ENCODE peak calls at places on chromosomes 2 and 18, in nine cellular contexts. B is tibial nerve, F is uterus, M is HCT116, J is right lobe of liver, D is heart left ventricle, H is A549, G is Peyer's patch, Z is transverse colon. E is an unnamed sample.

GRCh38 chr2:190538201-190538600 is 3.7 kb upstream of the NEMP2 start:
- DNase-seq in J (no peak), M (no peak), B (no peak), F (no peak), D (no peak), G (no peak), Z (no peak), H (no peak), E (no peak)

GRCh38 chr18:74625157-74625556 is 27.5 kb downstream of the ZNF407 start:
- DNase-seq in Z (no peak), H (no peak), G (no peak), J (no peak), F (no peak), M (no peak), B (no peak), D (no peak), E (no peak)

GRCh38 chr2:224885836-224886547 is 156.3 kb downstream of the DOCK10 start:
- DNase-seq in G (no peak), B (no peak), D (no peak), Z (no peak), M (no peak), H (no peak), J (no peak), F (no peak), E (no peak)

GRCh38 chr18:79898952-79899608 is 52.4 kb downstream of the SLC66A2 start:
- DNase-seq in M (no peak), H (no peak), J (no peak), D (no peak), B (peak; percentile 10), G (peak; percentile 47), F (peak; percentile 10), Z (peak; percentile 3), E (no peak)

GRCh38 chr2:184765048-184765881 is 166.9 kb downstream of the ZNF804A start:
- DNase-seq in F (no peak), M (no peak), Z (no peak), H (no peak), J (no peak), D (no peak), B (no peak), G (no peak), E (no peak)

GRCh38 chr18:59846814-59847490 is 52.8 kb upstream of the PMAIP1 start:
- DNase-seq in B (no peak), D (no peak), M (no peak), Z (peak; percentile 80), H (no peak), F (no peak), G (peak; percentile 64), J (no peak), E (no peak)

GRCh38 chr18:50506362-50506761 is 53.5 kb upstream of the MAPK4 start:
- DNase-seq in Z (no peak), D (no peak), F (no peak), B (no peak), H (no peak), G (no peak), J (no peak), M (no peak), E (no peak)

GRCh38 chr2:31402388-31402787 is 12.2 kb downstream of the XDH start:
- DNase-seq in G (no peak), M (no peak), D (no peak), H (no peak), B (no peak), F (no peak), Z (no peak), J (no peak), E (no peak)

GRCh38 chr2:239920616-239921365 is 104.4 kb downstream of the NDUFA10 start:
- DNase-seq in Z (no peak), J (no peak), M (no peak), D (no peak), F (peak; percentile 4), G (peak; percentile 16), B (no peak), H (no peak), E (no peak)

GRCh38 chr2:71851094-71851755 is 296.4 kb downstream of the CYP26B1 start:
- DNase-seq in M (no peak), B (no peak), D (no peak), F (peak; percentile 43), Z (no peak), G (no peak), J (no peak), H (no peak), E (no peak)

DNA sequence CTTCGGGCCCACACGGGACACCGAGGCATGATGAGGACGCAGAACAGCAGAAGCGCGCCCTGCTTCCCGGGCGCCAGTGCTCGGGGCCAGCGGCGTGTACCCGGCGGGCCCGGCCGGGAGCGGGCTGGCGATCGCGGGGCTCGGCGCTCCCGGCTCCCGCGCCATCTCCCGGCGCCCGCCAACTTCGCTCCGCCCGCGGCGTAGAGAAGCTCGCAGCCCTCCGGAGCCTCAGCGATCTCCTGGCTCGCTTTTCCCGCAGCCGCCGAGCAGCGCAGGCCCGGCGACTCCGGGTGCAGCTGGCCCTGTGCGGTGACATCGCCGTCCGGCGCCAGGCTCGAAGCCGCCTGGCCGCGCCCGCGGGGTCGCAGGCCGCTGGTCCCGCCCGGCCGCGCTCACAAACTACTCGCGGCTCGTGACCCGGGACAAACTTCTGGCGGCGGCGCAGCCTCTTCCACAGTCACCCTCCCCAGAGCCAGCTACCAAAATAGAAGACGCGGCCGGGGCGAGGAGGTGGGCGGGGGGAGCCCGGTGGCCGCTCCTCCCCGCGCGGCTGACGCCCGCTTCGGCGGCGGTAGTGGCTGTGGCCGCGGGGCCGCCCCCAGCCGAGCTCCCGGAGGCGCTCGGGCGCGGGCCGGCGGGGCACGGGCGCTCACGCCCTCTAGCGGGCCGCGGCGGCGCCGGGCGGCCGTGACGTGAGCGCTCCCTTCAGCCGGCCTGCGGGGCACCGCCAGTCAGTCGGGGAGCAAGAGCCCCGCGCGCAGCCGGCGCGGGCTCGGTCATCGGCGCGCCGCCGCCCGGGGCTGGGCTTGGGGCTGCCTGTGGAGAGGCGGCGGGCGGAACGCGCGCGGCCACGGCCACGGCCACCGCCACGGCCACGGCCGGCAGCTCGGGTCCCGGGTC is at the start of gene PTPRM:
- DNase-seq in H (peak; percentile 52), D (peak; percentile 96), B (peak; percentile 75), M (peak; percentile 1), F (peak; percentile 88), J (peak; percentile 89), Z (peak; percentile 72), G (peak; percentile 83), E (peak; percentile 89)
- TF ChIP-seq CTCF in H (peak; percentile 74), D (peak; percentile 47), B (peak; percentile 11), M (no peak), F (no peak), J (peak; percentile 87), Z (no peak), G (peak; percentile 75), E (no peak)

DNA sequence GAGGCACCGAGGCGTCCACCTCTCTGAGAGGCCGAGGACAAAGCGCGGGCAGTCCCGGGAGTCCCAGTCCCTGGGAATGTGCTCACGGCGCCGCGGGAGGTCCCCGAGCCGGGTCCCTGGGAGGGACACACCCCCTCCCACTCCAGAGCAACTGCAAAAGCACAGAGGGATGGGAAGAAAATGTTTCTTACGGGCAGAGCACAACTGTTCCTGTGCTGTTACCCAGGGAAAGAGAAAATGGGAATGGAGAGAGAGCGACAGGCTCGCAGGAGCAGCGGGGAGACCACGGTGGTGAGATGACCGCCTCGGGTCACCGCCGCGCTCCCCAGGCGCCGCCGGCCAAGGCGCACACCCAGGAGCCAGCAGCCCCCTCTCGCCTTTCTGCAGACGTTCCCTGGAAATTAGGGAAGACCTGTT is 1.2 kb upstream of the BCL11A start:
- DNase-seq in H (no peak), J (peak; percentile 59), G (peak; percentile 62), D (no peak), M (no peak), F (no peak), B (no peak), Z (peak; percentile 37), E (no peak)
- TF ChIP-seq POLR2A in H (no peak), J (no peak), G (no peak), D (no peak), M (no peak), F (no peak), B (no peak), Z (no peak), E (no peak)

DNA sequence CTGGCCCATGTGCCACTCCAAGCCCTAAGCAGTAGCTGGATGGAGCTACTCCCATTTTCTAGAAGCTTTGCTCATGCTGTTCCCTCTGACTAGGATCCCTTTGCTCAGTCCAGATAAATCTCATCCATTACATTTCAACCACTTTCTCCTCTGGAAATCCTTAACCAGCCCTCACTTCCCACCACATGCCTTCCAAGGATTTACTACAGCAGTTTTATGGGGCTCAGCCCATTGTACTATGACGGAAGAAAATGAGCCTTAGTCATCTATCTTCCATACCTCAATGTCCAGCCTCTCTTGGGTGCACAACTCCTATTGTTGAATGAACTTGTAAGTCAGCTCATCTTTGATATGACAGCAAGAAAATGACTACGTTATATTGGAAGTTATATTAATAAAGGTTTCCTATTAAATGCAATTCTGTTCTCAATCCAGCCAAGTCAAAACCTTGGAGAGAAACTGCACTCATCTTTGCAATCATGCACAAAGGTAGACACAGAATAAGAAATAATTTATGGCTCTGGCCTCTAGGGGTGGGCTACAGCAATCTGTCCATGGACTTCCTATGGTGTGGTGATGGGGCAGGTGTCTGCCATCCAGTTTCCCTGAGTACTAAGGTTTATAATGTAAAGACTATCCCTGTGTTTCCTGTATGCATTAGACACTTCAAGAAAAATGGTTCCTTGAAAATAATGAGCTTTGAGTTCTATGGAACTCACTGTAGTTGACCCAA is 3.4 kb downstream of the B4GALT6 start:
- DNase-seq in J (no peak), M (no peak), G (no peak), F (no peak), Z (no peak), B (no peak), H (peak; percentile 37), D (no peak), E (no peak)
- TF ChIP-seq CTCF in J (peak; percentile 46), M (peak; percentile 38), G (peak; percentile 40), F (no peak), Z (no peak), B (no peak), H (no peak), D (no peak), E (no peak)

GRCh38 chr18:12679183-12679786 is 21.4 kb upstream of the SPIRE1 start:
- DNase-seq in D (peak; percentile 80), G (no peak), F (peak; percentile 44), B (no peak), Z (peak; percentile 22), J (no peak), M (no peak), H (no peak), E (peak; percentile 58)
- TF ChIP-seq POLR2A in D (peak; percentile 77), G (no peak), F (no peak), B (peak; percentile 63), Z (peak; percentile 26), J (no peak), M (no peak), H (peak; percentile 31), E (peak; percentile 64)

GRCh38 chr2:27736031-27736889 is 35.3 kb upstream of the MRPL33 start:
- DNase-seq in H (no peak), D (no peak), J (no peak), F (no peak), B (no peak), G (no peak), Z (no peak), M (no peak), E (no peak)
- TF ChIP-seq CTCF in H (no peak), D (no peak), J (no peak), F (no peak), B (no peak), G (no peak), Z (no peak), M (no peak), E (no peak)

GRCh38 chr2:64767670-64768425 is 114.1 kb upstream of the SERTAD2 start:
- DNase-seq in M (no peak), H (peak; percentile 84), J (peak; percentile 91), B (peak; percentile 78), F (peak; percentile 90), Z (peak; percentile 92), D (peak; percentile 95), G (peak; percentile 89), E (peak; percentile 93)
- TF ChIP-seq POLR2A in M (peak; percentile 43), H (peak; percentile 37), J (peak; percentile 96), B (peak; percentile 90), F (peak; percentile 89), Z (peak; percentile 96), D (peak; percentile 93), G (peak; percentile 95), E (peak; percentile 76)

E was measured in adrenal gland.